ENCODE peak calls at places on chromosome 13, in five cellular contexts. I is HCEC 1CT, A is heart left ventricle, P is AG08395, V is uterus. C is an unnamed sample.
A peak's percentile ranks its signal among the peaks of the same experiment; 100 is the strongest.

GRCh38 chr13:97809576-97809975 is 143.9 kb upstream of the IPO5 start:
- DNase-seq in A (no peak), I (peak; percentile 11), V (no peak), P (no peak), C (no peak)

GRCh38 chr13:97020689-97021240 is 26.5 kb upstream of the OXGR1 start:
- DNase-seq in P (no peak), V (no peak), A (no peak), I (no peak), C (no peak)

GRCh38 chr13:40615619-40616018 is 50.8 kb downstream of the FOXO1 start:
- DNase-seq in P (no peak), A (no peak), I (no peak), V (no peak), C (no peak)

GRCh38 chr13:47218611-47219010 is 321.8 kb upstream of the HTR2A start:
- DNase-seq in A (no peak), V (no peak), I (no peak), P (no peak), C (no peak)

GRCh38 chr13:72458701-72459100 is 268.7 kb downstream of the MZT1 start:
- DNase-seq in A (no peak), I (no peak), P (peak; percentile 6), V (no peak), C (no peak)

GRCh38 chr13:45092668-45093067 is 27.6 kb upstream of the GTF2F2 start:
- DNase-seq in I (no peak), V (no peak), P (peak; percentile 47), A (peak; percentile 19), C (no peak)

GRCh38 chr13:34864650-34865049 is 77.4 kb upstream of the NBEA start:
- DNase-seq in A (no peak), P (no peak), I (no peak), V (peak; percentile 21), C (no peak)

GRCh38 chr13:46495066-46495465 is 57.9 kb upstream of the LRCH1 start:
- DNase-seq in I (no peak), P (no peak), A (no peak), V (no peak), C (no peak)

GRCh38 chr13:45544520-45544919 is 71.0 kb downstream of the ERICH6B start:
- DNase-seq in V (no peak), P (no peak), A (no peak), I (no peak), C (no peak)

GRCh38 chr13:101624210-101624922 is 171.9 kb downstream of the ITGBL1 start:
- DNase-seq in I (no peak), A (no peak), V (no peak), P (no peak), C (no peak)

GRCh38 chr13:24279706-24280105 is 29.7 kb upstream of the C1QTNF9 start:
- DNase-seq in I (no peak), A (no peak), P (no peak), V (no peak), C (peak; percentile 27)

GRCh38 chr13:67509039-67509438 is 278.9 kb upstream of the PCDH9 start:
- DNase-seq in V (no peak), I (no peak), A (no peak), P (no peak), C (no peak)

GRCh38 chr13:70255406-70255991 is 147.2 kb upstream of the KLHL1 start:
- DNase-seq in A (no peak), P (no peak), V (no peak), I (no peak), C (no peak)

GRCh38 chr13:53066411-53066810 is 37.8 kb downstream of the OLFM4 start:
- DNase-seq in I (no peak), A (no peak), V (no peak), P (no peak), C (no peak)

GRCh38 chr13:35818577-35819165 is 312.5 kb downstream of the DCLK1 start:
- DNase-seq in I (peak; percentile 2), V (no peak), A (no peak), P (peak; percentile 65), C (no peak)

GRCh38 chr13:110306960-110307696 is at the start of the genes COL4A1 and COL4A2:
- DNase-seq in V (peak; percentile 86), A (peak; percentile 87), P (no peak), I (peak; percentile 82), C (peak; percentile 89)

GRCh38 chr13:113490496-113491417 is at the start of gene DCUN1D2:
- DNase-seq in A (peak; percentile 96), I (peak; percentile 97), P (peak; percentile 98), V (peak; percentile 93), C (peak; percentile 95)

GRCh38 chr13:111792956-111793355 is 274.0 kb upstream of the SOX1 start:
- DNase-seq in A (no peak), P (no peak), V (no peak), I (no peak), C (no peak)

GRCh38 chr13:59951011-59951410 is 212.7 kb downstream of the DIAPH3 start:
- DNase-seq in I (no peak), A (no peak), P (no peak), V (no peak), C (no peak)

GRCh38 chr13:29497137-29497654 is 98.3 kb downstream of the SLC7A1 start:
- DNase-seq in A (peak; percentile 80), I (no peak), V (no peak), P (no peak), C (peak; percentile 79)

GRCh38 chr13:95858286-95859075 is 181.5 kb downstream of the DNAJC3 start:
- DNase-seq in P (no peak), A (no peak), I (peak; percentile 48), V (no peak), C (no peak)

GRCh38 chr13:30906411-30906990 is 430 bp downstream of the MEDAG start:
- DNase-seq in A (peak; percentile 21), P (no peak), I (no peak), V (no peak), C (peak; percentile 36)

GRCh38 chr13:74966814-74967213 is 515.2 kb downstream of the TBC1D4 start:
- DNase-seq in A (peak; percentile 51), I (no peak), V (no peak), P (peak; percentile 6), C (no peak)

GRCh38 chr13:99031725-99032298 is 53.9 kb upstream of the DOCK9 start:
- DNase-seq in V (no peak), A (no peak), I (no peak), P (no peak), C (no peak)

GRCh38 chr13:110911880-110912279 is 3.0 kb downstream of the ANKRD10 start:
- DNase-seq in I (no peak), A (no peak), P (no peak), V (no peak), C (no peak)

GRCh38 chr13:80030491-80030890 is 310.4 kb downstream of the SPRY2 start:
- DNase-seq in A (peak; percentile 15), P (peak; percentile 10), V (no peak), I (peak; percentile 43), C (no peak)

GRCh38 chr13:18951412-18951811 is 230.2 kb downstream of the TUBA3C start:
- DNase-seq in A (no peak), P (no peak), V (no peak), I (no peak), C (no peak)

GRCh38 chr13:23506071-23506820 is 64.0 kb upstream of the TNFRSF19 start:
- DNase-seq in V (no peak), A (peak; percentile 18), P (peak; percentile 42), I (no peak), C (no peak)

GRCh38 chr13:75481176-75482069 is 546 bp downstream of the TBC1D4 start:
- DNase-seq in P (peak; percentile 23), V (peak; percentile 25), I (peak; percentile 34), A (peak; percentile 21), C (peak; percentile 63)

GRCh38 chr13:33153421-33154381 is 131.9 kb downstream of the STARD13 start:
- DNase-seq in P (no peak), A (peak; percentile 71), I (no peak), V (peak; percentile 47), C (no peak)

GRCh38 chr13:42660367-42660965 is 86.5 kb downstream of the TNFSF11 start:
- DNase-seq in V (no peak), A (no peak), I (peak; percentile 32), P (peak; percentile 11), C (no peak)

GRCh38 chr13:37144661-37145060 is 39.2 kb upstream of the CSNK1A1L start:
- DNase-seq in I (peak; percentile 21), P (peak; percentile 48), V (no peak), A (no peak), C (no peak)

GRCh38 chr13:98509271-98510155 is 67.4 kb downstream of the STK24 start:
- DNase-seq in I (peak; percentile 90), A (peak; percentile 41), V (peak; percentile 56), P (peak; percentile 89), C (no peak)

GRCh38 chr13:93386191-93386590 is 159.6 kb downstream of the GPC6 start:
- DNase-seq in A (no peak), V (no peak), I (no peak), P (no peak), C (no peak)

GRCh38 chr13:39956036-39956435 is 300.6 kb downstream of the COG6 start:
- DNase-seq in I (no peak), P (no peak), V (no peak), A (no peak), C (no peak)

C was measured in ovary.